ENCODE peak calls at places on chromosomes 13 and 19, in ten cellular contexts. F, P, H, W, C, T, M, G, L and V are unnamed samples.

GRCh38 chr13:70923863-70924752 is 815.9 kb upstream of the KLHL1 start:
- DNase-seq in F (no peak), P (no peak), H (no peak), W (no peak), C (no peak), T (no peak), M (peak; percentile 12), G (no peak), L (no peak), V (peak; percentile 16)

GRCh38 chr13:65508745-65509144 is 1721.4 kb downstream of the PCDH9 start:
- DNase-seq in F (no peak), P (no peak), H (no peak), W (no peak), C (no peak), T (no peak), M (no peak), G (no peak), L (no peak), V (no peak)

GRCh38 chr19:33332248-33332647 is 29.9 kb upstream of the CEBPA start:
- DNase-seq in F (no peak), P (no peak), H (peak; percentile 12), W (no peak), C (no peak), T (no peak), M (no peak), G (no peak), L (no peak), V (no peak)

GRCh38 chr13:114130708-114131580 is 1.5 kb downstream of the RASA3 start:
- DNase-seq in F (peak; percentile 53), P (no peak), H (peak; percentile 51), W (no peak), C (no peak), T (peak; percentile 81), M (no peak), G (no peak), L (no peak), V (no peak)

GRCh38 chr19:50555447-50556235 is 12.6 kb downstream of the LRRC4B start:
- DNase-seq in F (no peak), P (no peak), H (no peak), W (no peak), C (no peak), T (no peak), M (no peak), G (no peak), L (no peak), V (peak; percentile 22)

GRCh38 chr19:58361900-58362271 is 665 bp downstream of the ZNF497 start:
- DNase-seq in F (peak; percentile 57), P (peak; percentile 38), H (peak; percentile 49), W (peak; percentile 46), C (no peak), T (no peak), M (no peak), G (no peak), L (no peak), V (peak; percentile 63)

GRCh38 chr19:38650180-38650775 is 2.8 kb downstream of the ACTN4 start:
- DNase-seq in F (peak; percentile 75), P (peak; percentile 43), H (no peak), W (no peak), C (no peak), T (no peak), M (no peak), G (no peak), L (no peak), V (no peak)

GRCh38 chr19:7533281-7533819 is 2.2 kb upstream of the PNPLA6 start:
- DNase-seq in F (peak; percentile 62), P (peak; percentile 61), H (peak; percentile 56), W (no peak), C (no peak), T (peak; percentile 92), M (peak; percentile 78), G (no peak), L (no peak), V (peak; percentile 69)

GRCh38 chr13:103757361-103757760 is 691.1 kb upstream of the SLC10A2 start:
- DNase-seq in F (no peak), P (no peak), H (no peak), W (no peak), C (no peak), T (no peak), M (no peak), G (no peak), L (no peak), V (no peak)
- TF ChIP-seq POLR2A in F (no peak), P (no peak), H (no peak), W (no peak), C (no peak), T (no peak), M (no peak), G (no peak), L (no peak), V (no peak)

DNA sequence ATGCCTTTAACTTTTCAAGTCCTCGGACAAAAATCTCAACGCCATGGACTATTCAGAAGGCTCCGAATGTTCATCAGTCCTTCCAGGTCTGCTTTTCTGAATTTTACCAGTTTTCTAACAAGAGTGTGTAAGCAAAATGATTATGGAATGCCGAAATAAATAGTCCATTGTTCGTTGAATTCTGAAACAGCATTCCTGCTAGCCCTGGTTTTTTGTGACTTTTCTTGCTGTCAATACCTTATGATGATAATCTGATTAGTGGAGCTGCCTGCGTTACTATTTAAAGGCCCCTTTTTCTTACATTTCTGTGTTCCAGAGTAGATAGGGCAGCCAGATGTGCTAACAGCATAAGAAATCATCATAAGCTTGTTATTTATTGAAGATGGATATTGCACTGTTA is 147.0 kb downstream of the TM9SF2 start:
- DNase-seq in F (no peak), P (no peak), H (no peak), W (no peak), C (no peak), T (no peak), M (no peak), G (no peak), L (no peak), V (no peak)
- H3K9me3 ChIP-seq in F (no peaks in the 10 kb centered on the region), P (no peaks in the 10 kb centered on the region), H (no peaks in the 10 kb centered on the region), W (no peaks in the 10 kb centered on the region), C (no peaks in the 10 kb centered on the region), T (no peaks in the 10 kb centered on the region), M (no peaks in the 10 kb centered on the region), G (no peaks in the 10 kb centered on the region), L (no peaks in the 10 kb centered on the region), V (no peaks in the 10 kb centered on the region)

GRCh38 chr19:43983912-43984686 is at the start of gene ZNF155:
- DNase-seq in F (peak; percentile 91), P (peak; percentile 90), H (peak; percentile 97), W (peak; percentile 86), C (peak; percentile 98), T (peak; percentile 97), M (peak; percentile 92), G (peak; percentile 6), L (peak; percentile 81), V (peak; percentile 98)
- TF ChIP-seq POLR2A in F (no peak), P (no peak), H (no peak), W (no peak), C (no peak), T (no peak), M (peak; percentile 24), G (no peak), L (peak; percentile 62), V (no peak)

DNA sequence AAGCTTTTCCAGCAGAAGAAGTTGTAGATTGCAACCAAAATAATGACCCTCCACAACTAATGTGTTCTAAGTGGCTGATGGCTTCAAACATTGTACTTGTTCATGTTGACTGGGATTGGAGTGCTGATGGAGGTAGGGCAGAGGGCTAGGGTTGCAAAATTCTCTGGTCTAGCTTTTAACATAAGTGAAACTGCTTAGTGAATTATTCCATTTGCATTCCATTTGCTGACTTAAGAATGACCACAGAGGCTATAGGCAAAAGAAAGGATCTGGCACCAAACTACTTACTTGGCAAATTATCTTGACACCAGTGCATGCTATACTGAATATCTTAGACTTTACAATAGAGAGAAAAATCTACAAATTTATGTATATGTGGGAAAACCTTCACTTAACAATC is 287.0 kb downstream of the FGF9 start:
- DNase-seq in F (no peak), P (no peak), H (no peak), W (no peak), C (no peak), T (no peak), M (no peak), G (no peak), L (no peak), V (no peak)
- H3K9me3 ChIP-seq in F (peaks cover 5% of the 10 kb centered on the region), P (peaks cover 5% of the 10 kb centered on the region), H (no peaks in the 10 kb centered on the region), W (no peaks in the 10 kb centered on the region), C (peaks cover 5% of the 10 kb centered on the region), T (no peaks in the 10 kb centered on the region), M (no peaks in the 10 kb centered on the region), G (no peaks in the 10 kb centered on the region), L (no peaks in the 10 kb centered on the region), V (no peaks in the 10 kb centered on the region)

DNA sequence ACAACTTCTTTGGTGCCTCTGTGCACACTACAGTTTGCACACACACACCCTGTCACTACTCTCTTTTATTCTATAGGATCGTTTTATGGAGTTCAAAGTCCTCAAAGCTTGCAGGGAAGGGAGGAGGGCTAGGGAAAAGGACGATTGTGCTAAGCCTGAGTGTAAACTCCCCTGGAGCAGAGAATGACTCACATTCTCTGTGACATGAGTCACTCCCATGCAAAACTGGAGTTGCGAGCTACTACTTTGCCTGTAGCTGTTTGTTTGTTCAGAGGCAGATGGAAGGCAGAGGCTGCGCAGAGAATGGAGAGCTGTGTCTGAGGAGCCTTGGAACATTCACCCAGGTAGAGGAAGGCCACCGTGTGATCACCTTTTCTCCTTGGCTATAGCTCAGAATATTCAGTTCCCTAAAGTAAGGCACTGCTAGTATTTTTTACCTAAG is 80.5 kb upstream of the MBNL2 start:
- DNase-seq in F (peak; percentile 88), P (peak; percentile 56), H (peak; percentile 75), W (peak; percentile 90), C (no peak), T (peak; percentile 73), M (peak; percentile 48), G (peak; percentile 3), L (peak; percentile 23), V (peak; percentile 63)
- TF ChIP-seq POLR2A in F (peak; percentile 92), P (no peak), H (peak; percentile 37), W (no peak), C (no peak), T (peak; percentile 51), M (no peak), G (no peak), L (no peak), V (no peak)

DNA sequence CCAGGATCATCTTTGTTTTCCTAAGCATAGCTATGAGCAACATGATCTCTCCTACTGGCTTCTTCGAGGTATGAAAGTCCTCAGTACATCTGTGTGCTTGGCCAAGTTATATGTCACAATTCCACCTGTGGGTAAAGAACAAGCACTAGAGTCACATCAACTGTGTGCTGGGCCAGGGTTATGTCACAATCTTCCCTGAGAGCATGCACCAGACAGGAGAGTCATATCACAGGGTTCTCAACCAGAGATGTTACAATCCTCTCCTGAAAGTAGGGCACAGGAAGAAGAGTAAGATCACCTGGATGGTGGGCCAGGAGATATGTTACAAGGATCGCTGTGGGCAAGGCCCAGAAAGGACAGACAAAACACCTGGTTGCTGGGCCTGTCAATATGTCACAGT is 143.7 kb downstream of the ZNF675 start:
- DNase-seq in F (no peak), P (no peak), H (no peak), W (no peak), C (no peak), T (no peak), M (no peak), G (no peak), L (no peak), V (no peak)
- H3K9me3 ChIP-seq in F (no peaks in the 10 kb centered on the region), P (peaks cover 19% of the 10 kb centered on the region), H (no peaks in the 10 kb centered on the region), W (no peaks in the 10 kb centered on the region), C (no peaks in the 10 kb centered on the region), T (no peaks in the 10 kb centered on the region), M (no peaks in the 10 kb centered on the region), G (no peaks in the 10 kb centered on the region), L (no peaks in the 10 kb centered on the region), V (no peaks in the 10 kb centered on the region)

GRCh38 chr19:41353466-41354342 is at the start of gene TGFB1:
- DNase-seq in F (peak; percentile 90), P (peak; percentile 85), H (peak; percentile 90), W (peak; percentile 63), C (peak; percentile 96), T (peak; percentile 96), M (peak; percentile 87), G (peak; percentile 55), L (peak; percentile 62), V (peak; percentile 83)
- TF ChIP-seq POLR2A in F (no peak), P (no peak), H (peak; percentile 45), W (no peak), C (peak; percentile 15), T (no peak), M (peak; percentile 57), G (no peak), L (peak; percentile 90), V (no peak)